ENCODE peak calls at places on chromosomes 16 and 17, in ten cellular contexts. V is foreskin fibroblast; A is prostate gland; D is heart right ventricle; P is stomach; H is cardiac muscle cell; T is adrenal gland; M is suprapubic skin; W is CD4-positive, alpha-beta T cell; O is astrocyte of the spinal cord. S is an unnamed sample.

GRCh38 chr16:90018297-90019200 is 707 bp downstream of the DBNDD1 start:
- DNase-seq in V (no peak), A (peak; percentile 30), D (no peak), P (peak; percentile 64), H (no peak), T (peak; percentile 30), M (no peak), W (no peak), O (no peak), S (no peak)

GRCh38 chr16:85935957-85936760 is 37.2 kb downstream of the IRF8 start:
- DNase-seq in V (no peak), A (no peak), D (no peak), P (no peak), H (peak; percentile 11), T (no peak), M (no peak), W (peak; percentile 42), O (no peak), S (no peak)

GRCh38 chr17:58402679-58403078 is 14.7 kb downstream of the RNF43 start:
- DNase-seq in V (no peak), A (no peak), D (no peak), P (no peak), H (peak; percentile 88), T (no peak), M (no peak), W (no peak), O (peak; percentile 22), S (no peak)

GRCh38 chr16:2595376-2596200 is 57.8 kb downstream of the PDPK1 start:
- DNase-seq in V (no peak), A (no peak), D (no peak), P (no peak), H (no peak), T (no peak), M (no peak), W (no peak), O (no peak), S (no peak)

GRCh38 chr16:58931436-58931835 is 197.3 kb upstream of the GOT2 start:
- DNase-seq in V (no peak), A (no peak), D (no peak), P (no peak), H (no peak), T (no peak), M (no peak), W (no peak), O (no peak), S (no peak)

GRCh38 chr17:21466550-21466949 is 90.4 kb downstream of the KCNJ12 start:
- DNase-seq in V (no peak), A (no peak), D (no peak), P (no peak), H (no peak), T (no peak), M (no peak), W (no peak), O (no peak), S (no peak)

GRCh38 chr16:67993207-67994036 is 5.9 kb downstream of the DPEP2 start:
- DNase-seq in V (peak; percentile 49), A (peak; percentile 44), D (peak; percentile 88), P (peak; percentile 82), H (peak; percentile 79), T (peak; percentile 73), M (peak; percentile 85), W (peak; percentile 73), O (peak; percentile 59), S (peak; percentile 92)

GRCh38 chr16:24977673-24978065 is 37.5 kb downstream of the ARHGAP17 start:
- DNase-seq in V (peak; percentile 62), A (no peak), D (no peak), P (no peak), H (peak; percentile 83), T (no peak), M (no peak), W (no peak), O (peak; percentile 72), S (no peak)

GRCh38 chr17:17258011-17258410 is 21.0 kb upstream of the FLCN start:
- DNase-seq in V (no peak), A (no peak), D (no peak), P (no peak), H (no peak), T (peak; percentile 56), M (no peak), W (no peak), O (no peak), S (no peak)
- TF ChIP-seq CTCF in V (no peak), A (no peak), D (no peak), P (no peak), H (no peak), T (no peak), M (no peak), W (no peak), O (no peak), S (no peak)

GRCh38 chr16:69494993-69495392 is 70.6 kb downstream of the CYB5B start:
- DNase-seq in V (no peak), A (no peak), D (no peak), P (no peak), H (no peak), T (no peak), M (no peak), W (no peak), O (no peak), S (no peak)
- TF ChIP-seq CTCF in V (no peak), A (no peak), D (no peak), P (no peak), H (peak; percentile 32), T (no peak), M (no peak), W (no peak), O (peak; percentile 36), S (peak; percentile 30)

GRCh38 chr17:64296246-64296645 is 33.2 kb upstream of the TEX2 start:
- DNase-seq in V (no peak), A (no peak), D (no peak), P (no peak), H (no peak), T (no peak), M (no peak), W (no peak), O (peak; percentile 28), S (no peak)

GRCh38 chr17:64295146-64295545 is 32.1 kb upstream of the TEX2 start:
- DNase-seq in V (no peak), A (no peak), D (no peak), P (no peak), H (no peak), T (peak; percentile 53), M (no peak), W (no peak), O (no peak), S (no peak)

GRCh38 chr17:64289652-64290051 is 26.6 kb upstream of the TEX2 start:
- DNase-seq in V (no peak), A (no peak), D (no peak), P (no peak), H (no peak), T (no peak), M (no peak), W (no peak), O (no peak), S (no peak)

DNA sequence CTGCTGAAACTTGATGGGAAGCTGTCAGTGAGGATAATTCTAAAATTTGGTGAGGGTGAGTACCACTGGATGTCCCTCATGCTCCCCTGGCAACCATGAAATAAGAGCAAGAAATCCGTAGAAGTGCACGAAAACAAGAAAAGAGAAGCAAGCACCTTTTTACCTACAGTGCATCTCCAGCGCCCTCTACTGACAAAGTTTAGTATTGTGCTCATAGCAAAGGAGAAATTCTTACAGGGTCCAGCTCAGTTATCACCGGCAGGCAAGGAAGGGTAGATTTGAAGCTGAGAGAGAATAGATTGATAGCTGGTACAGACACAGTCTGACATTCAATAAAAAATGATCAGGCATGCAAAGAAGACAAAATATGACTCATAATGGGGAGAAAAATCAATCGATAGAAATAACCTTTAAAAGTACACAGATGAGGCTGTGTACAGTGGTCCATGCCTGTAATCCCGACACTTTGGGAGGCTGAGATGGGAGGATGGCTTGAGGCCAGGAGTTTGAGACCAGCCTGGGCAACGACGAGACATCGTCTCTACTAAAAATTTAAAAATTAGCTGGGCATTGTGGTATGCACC is 28.3 kb upstream of the TEX2 start:
- DNase-seq in V (no peak), A (no peak), D (no peak), P (no peak), H (no peak), T (no peak), M (no peak), W (no peak), O (no peak), S (no peak)
- TF ChIP-seq CTCF in V (no peak), A (no peak), D (no peak), P (no peak), H (peak; percentile 28), T (peak; percentile 22), M (no peak), W (no peak), O (peak; percentile 45), S (peak; percentile 37)

GRCh38 chr16:51121850-51122249 is 29.2 kb downstream of the SALL1 start:
- DNase-seq in V (no peak), A (no peak), D (no peak), P (no peak), H (no peak), T (no peak), M (no peak), W (no peak), O (no peak), S (no peak)

GRCh38 chr16:51125992-51126391 is 25.1 kb downstream of the SALL1 start:
- DNase-seq in V (no peak), A (no peak), D (no peak), P (no peak), H (no peak), T (no peak), M (no peak), W (no peak), O (no peak), S (no peak)

GRCh38 chr16:51129105-51129504 is 22.0 kb downstream of the SALL1 start:
- DNase-seq in V (no peak), A (no peak), D (no peak), P (no peak), H (peak; percentile 47), T (no peak), M (no peak), W (no peak), O (peak; percentile 11), S (no peak)

GRCh38 chr16:51121009-51121347 is 30.1 kb downstream of the SALL1 start:
- DNase-seq in V (no peak), A (no peak), D (no peak), P (no peak), H (no peak), T (no peak), M (no peak), W (no peak), O (no peak), S (no peak)

DNA sequence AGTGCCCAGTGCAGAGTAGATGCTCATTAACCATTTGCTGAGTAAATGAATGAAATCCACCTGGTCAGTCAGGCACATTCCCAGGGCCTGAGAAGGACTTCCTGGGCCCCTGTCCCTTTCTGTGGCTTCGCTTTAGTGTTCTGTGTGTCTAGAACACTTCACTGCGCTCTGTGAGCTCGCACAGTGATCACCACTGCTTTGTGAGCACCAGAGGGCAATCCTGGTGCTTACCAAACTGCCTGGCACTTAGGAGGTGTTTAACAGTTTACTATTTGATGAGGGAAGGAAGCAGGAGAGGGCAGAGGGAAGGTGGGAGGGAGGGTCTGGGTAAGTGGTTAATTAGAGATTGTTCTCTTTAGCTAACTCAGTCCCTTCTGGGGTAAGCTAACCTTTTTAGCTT is 26.2 kb downstream of the SALL1 start:
- DNase-seq in V (no peak), A (no peak), D (no peak), P (no peak), H (no peak), T (no peak), M (no peak), W (no peak), O (no peak), S (no peak)
- TF ChIP-seq CTCF in V (no peak), A (no peak), D (no peak), P (no peak), H (no peak), T (no peak), M (no peak), W (no peak), O (no peak), S (no peak)

GRCh38 chr16:16183562-16183961 is 39.7 kb downstream of the ABCC6 start:
- DNase-seq in V (no peak), A (no peak), D (no peak), P (no peak), H (no peak), T (no peak), M (no peak), W (no peak), O (no peak), S (no peak)
- TF ChIP-seq CTCF in V (no peak), A (no peak), D (no peak), P (no peak), H (peak; percentile 24), T (no peak), M (no peak), W (no peak), O (no peak), S (peak; percentile 12)

S was measured in osteocyte.